ENCODE peak calls at places on chromosomes 12 and 14, in five cellular contexts. V is NCI-H1092; G is NCI-H524; E is activated T-helper 2 cell treated with anti-CD3 and anti-CD28 coated beads, Interferon-gamma antibody, Interleukin-2, Interleukin-4, amounts not matched to agents 10 μg/mL and 5 μg/mL and 100 μg/mL, durations not matched to agents 14 hours and 24 hours and 36 hours; R is Kasumi-1. P is an unnamed sample.

GRCh38 chr12:124484526-124484953 is 82.9 kb downstream of the NCOR2 start:
- DNase-seq in R (no peak), G (no peak), E (no peak), V (no peak), P (peak)

GRCh38 chr14:30994681-30995620 is 30.5 kb upstream of the AP4S1 start:
- DNase-seq in R (no peak), G (no peak), E (no peak), V (no peak), P (no peak)

GRCh38 chr14:49688701-49689030 is 652 bp upstream of the POLE2 start:
- DNase-seq in R (no peak), V (no peak), E (no peak), G (no peak), P (no peak)

GRCh38 chr14:106286697-106287290 is 760.4 kb downstream of the TMEM121 start:
- DNase-seq in R (no peak), E (no peak), V (no peak), G (no peak), P (peak)

GRCh38 chr12:113973109-113973904 is 7.2 kb upstream of the RBM19 start:
- DNase-seq in G (no peak), V (no peak), R (peak), E (no peak), P (peak)

GRCh38 chr12:62689042-62689839 is 222.6 kb downstream of the MON2 start:
- DNase-seq in R (no peak), E (no peak), G (no peak), V (no peak), P (no peak)

GRCh38 chr12:53694746-53695145 is 18.9 kb upstream of the ATP5MC2 start:
- DNase-seq in E (no peak), V (no peak), G (no peak), R (no peak), P (no peak)

GRCh38 chr14:34247605-34248004 is 214.4 kb downstream of the SPTSSA start:
- DNase-seq in V (no peak), G (no peak), E (no peak), R (no peak), P (no peak)

GRCh38 chr14:42541535-42542001 is 934.9 kb downstream of the LRFN5 start:
- DNase-seq in E (no peak), R (no peak), G (no peak), V (no peak), P (no peak)